ENCODE peak calls at places on chromosomes 2 and 18, in five cellular contexts. U is foreskin keratinocyte; P is MM.1S; H is CD4-positive, alpha-beta memory T cell; C is naive thymus-derived CD4-positive, alpha-beta T cell. J is an unnamed sample.

GRCh38 chr2:196143641-196144236 is 27.6 kb downstream of the STK17B start:
- DNase-seq in H (no peak), U (peak; percentile 58), P (peak; percentile 1), C (no peak), J (no peak)

GRCh38 chr2:15746354-15747171 is 154.9 kb downstream of the DDX1 start:
- DNase-seq in U (no peak), C (no peak), H (no peak), P (no peak), J (no peak)

GRCh38 chr18:61261870-61262269 is 71.4 kb upstream of the CDH20 start:
- DNase-seq in H (no peak), P (no peak), U (peak; percentile 42), C (no peak), J (peak; percentile 10)

GRCh38 chr2:212088353-212088752 is 450.2 kb downstream of the ERBB4 start:
- DNase-seq in P (no peak), U (no peak), C (no peak), H (no peak), J (no peak)

GRCh38 chr2:31241625-31242270 is 7.8 kb downstream of the EHD3 start:
- DNase-seq in H (no peak), C (no peak), P (no peak), U (no peak), J (no peak)

GRCh38 chr2:102187191-102188150 is 648 bp downstream of the IL1RL2 start:
- DNase-seq in H (peak; percentile 19), C (peak; percentile 23), P (no peak), U (peak; percentile 39), J (no peak)

GRCh38 chr2:101698419-101699190 is 1.1 kb downstream of the MAP4K4 start:
- DNase-seq in U (peak; percentile 21), C (no peak), P (no peak), H (no peak), J (no peak)

GRCh38 chr18:75760208-75760607 is 332.7 kb upstream of the SMIM21 start:
- DNase-seq in H (no peak), P (no peak), U (no peak), C (no peak), J (no peak)

GRCh38 chr2:207165121-207166038 is at the start of gene KLF7:
- DNase-seq in U (no peak), P (peak; percentile 64), H (peak; percentile 64), C (peak; percentile 72), J (no peak)

GRCh38 chr2:75089471-75089870 is 109.8 kb downstream of the TACR1 start:
- DNase-seq in U (no peak), H (no peak), P (no peak), C (no peak), J (no peak)
- H3K27ac ChIP-seq in U (no peak overlapping the region), H (no peak overlapping the region), P (no peak overlapping the region), C (no peak overlapping the region), J (no peak overlapping the region)

DNA sequence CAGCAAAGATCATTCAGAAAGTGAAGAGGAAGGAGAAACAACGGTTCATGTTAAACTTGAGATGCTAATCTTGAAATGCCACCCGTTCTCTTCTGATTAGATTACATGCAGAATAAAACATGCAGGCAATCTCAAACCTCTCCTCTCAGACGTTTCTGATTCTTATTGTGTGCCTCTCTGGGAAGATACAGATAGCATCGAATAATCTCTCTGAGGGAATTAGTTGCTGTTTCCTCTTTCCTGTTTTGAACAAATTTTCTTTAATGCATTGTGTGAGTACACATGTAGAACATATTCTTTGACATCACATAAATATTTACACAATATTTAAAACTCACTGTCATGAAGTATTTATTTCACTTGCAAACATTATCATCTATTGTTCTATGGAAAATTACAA is 313.5 kb downstream of the PRKCE start:
- DNase-seq in U (no peak), C (no peak), P (no peak), H (no peak), J (no peak)
- H3K27ac ChIP-seq in U (no peak overlapping the region), C (no peak overlapping the region), P (no peak overlapping the region), H (no peak overlapping the region), J (no peak overlapping the region)

GRCh38 chr2:63601061-63601460 is 12.3 kb downstream of the MDH1 start:
- DNase-seq in H (no peak), C (no peak), P (no peak), U (no peak), J (no peak)
- H3K27ac ChIP-seq in H (no peak overlapping the region), C (no peak overlapping the region), P (no peak overlapping the region), U (no peak overlapping the region), J (no peak overlapping the region)

GRCh38 chr18:58842978-58843661 is 21.6 kb upstream of the ZNF532 start:
- DNase-seq in C (no peak), H (no peak), U (no peak), P (no peak), J (no peak)
- H3K27ac ChIP-seq in C (no peak overlapping the region), H (no peak overlapping the region), U (no peak overlapping the region), P (no peak overlapping the region), J (no peak overlapping the region)

GRCh38 chr2:17878222-17879136 is at the start of gene KCNS3:
- DNase-seq in U (no peak), P (peak; percentile 64), C (no peak), H (no peak), J (no peak)
- H3K27ac ChIP-seq in U (peak within 1 kb of the TSS; percentile 11), P (peak within 1 kb of the TSS; percentile 36), C (no peak within 1 kb of the TSS), H (no peak within 1 kb of the TSS), J (no peak within 1 kb of the TSS)

DNA sequence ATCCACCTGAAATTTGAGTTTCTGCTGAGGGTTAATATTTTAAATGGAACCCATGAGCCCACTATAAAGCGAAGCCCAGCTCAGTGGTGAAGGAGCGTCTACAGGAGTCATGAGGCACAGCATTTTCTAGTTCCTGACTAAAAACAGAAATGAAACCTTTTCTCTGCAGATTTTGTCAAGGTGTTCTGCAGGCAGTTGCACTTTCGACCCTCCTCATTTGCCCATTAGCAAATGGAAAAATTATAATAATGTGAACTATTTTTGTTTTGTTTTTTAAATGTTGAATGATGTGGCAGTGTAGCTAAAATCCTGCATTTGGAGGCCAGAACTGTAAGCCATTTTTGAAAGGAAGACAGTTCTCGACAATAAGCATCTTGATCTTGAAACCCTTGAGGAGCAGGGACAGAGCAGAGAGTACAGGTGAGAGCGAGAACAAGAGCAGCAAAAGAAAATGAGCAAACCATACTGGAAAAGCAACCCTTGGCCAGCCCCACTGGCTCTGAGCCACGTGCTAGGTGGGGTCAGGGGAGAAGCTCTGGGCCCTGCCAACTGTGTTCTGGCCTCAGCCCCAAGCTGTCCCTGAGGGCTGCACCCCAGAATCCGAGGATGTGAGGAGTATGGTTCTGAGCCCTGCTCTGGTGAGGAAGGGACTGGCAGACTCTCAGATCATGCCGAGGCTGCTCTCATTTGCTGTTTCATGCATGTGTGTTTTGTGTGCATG is 26.4 kb upstream of the COPS8 start:
- DNase-seq in C (no peak), P (peak; percentile 89), H (no peak), U (no peak), J (no peak)
- H3K27ac ChIP-seq in C (no peak overlapping the region), P (peak overlapping the region; percentile 98), H (no peak overlapping the region), U (no peak overlapping the region), J (no peak overlapping the region)

J was measured in epithelial cell of prostate.